ENCODE peak calls at places on chromosomes 3 and 15, in six cellular contexts. One of them, this sample, is unnamed.

GRCh38 chr3:187465503-187465902 is 97.3 kb downstream of the RTP4 start:
- ATAC-seq in GM23338: peak; percentile 98
- ATAC-seq in HCT116: no peak
- ATAC-seq in upper lobe of left lung: no peak
- ATAC-seq in K562: no peak
- ATAC-seq in Panc1: no peak
- ATAC-seq in this sample: no peak

GRCh38 chr3:30332196-30333021 is 274.0 kb upstream of the TGFBR2 start:
- ATAC-seq in GM23338: no peak
- ATAC-seq in HCT116: peak; percentile 70
- ATAC-seq in upper lobe of left lung: peak; percentile 36
- ATAC-seq in K562: no peak
- ATAC-seq in Panc1: peak; percentile 89
- ATAC-seq in this sample: no peak

GRCh38 chr15:32105258-32106248 is 75.2 kb downstream of the CHRNA7 start:
- ATAC-seq in GM23338: no peak
- ATAC-seq in HCT116: no peak
- ATAC-seq in upper lobe of left lung: no peak
- ATAC-seq in K562: no peak
- ATAC-seq in Panc1: no peak
- ATAC-seq in this sample: no peak

GRCh38 chr3:119401069-119401468 is 62.3 kb downstream of the TMEM39A start:
- ATAC-seq in GM23338: no peak
- ATAC-seq in HCT116: no peak
- ATAC-seq in upper lobe of left lung: no peak
- ATAC-seq in K562: no peak
- ATAC-seq in Panc1: no peak
- ATAC-seq in this sample: no peak

GRCh38 chr3:50644556-50644955 is 27.6 kb downstream of the MAPKAPK3 start:
- ATAC-seq in GM23338: no peak
- ATAC-seq in HCT116: no peak
- ATAC-seq in upper lobe of left lung: no peak
- ATAC-seq in K562: no peak
- ATAC-seq in Panc1: no peak
- ATAC-seq in this sample: no peak

GRCh38 chr3:169634618-169635236 is 28.8 kb downstream of the MECOM start:
- ATAC-seq in GM23338: no peak
- ATAC-seq in HCT116: no peak
- ATAC-seq in upper lobe of left lung: peak; percentile 41
- ATAC-seq in K562: peak; percentile 60
- ATAC-seq in Panc1: no peak
- ATAC-seq in this sample: no peak

GRCh38 chr3:105837143-105837740 is 31.6 kb downstream of the CBLB start:
- ATAC-seq in GM23338: no peak
- ATAC-seq in HCT116: no peak
- ATAC-seq in upper lobe of left lung: peak; percentile 13
- ATAC-seq in K562: no peak
- ATAC-seq in Panc1: no peak
- ATAC-seq in this sample: no peak

GRCh38 chr3:112497897-112498548 is 1.2 kb downstream of the BTLA start:
- ATAC-seq in GM23338: no peak
- ATAC-seq in HCT116: no peak
- ATAC-seq in upper lobe of left lung: no peak
- ATAC-seq in K562: no peak
- ATAC-seq in Panc1: no peak
- ATAC-seq in this sample: no peak

GRCh38 chr3:95613993-95614392 is 1200.4 kb upstream of the EPHA6 start:
- ATAC-seq in GM23338: no peak
- ATAC-seq in HCT116: no peak
- ATAC-seq in upper lobe of left lung: no peak
- ATAC-seq in K562: no peak
- ATAC-seq in Panc1: no peak
- ATAC-seq in this sample: no peak

GRCh38 chr3:128174645-128175590 is 21.6 kb downstream of the EEFSEC start:
- ATAC-seq in GM23338: peak; percentile 11
- ATAC-seq in HCT116: no peak
- ATAC-seq in upper lobe of left lung: no peak
- ATAC-seq in K562: no peak
- ATAC-seq in Panc1: no peak
- ATAC-seq in this sample: no peak

GRCh38 chr3:129369711-129370110 is 58.7 kb downstream of the EFCAB12 start:
- ATAC-seq in GM23338: no peak
- ATAC-seq in HCT116: no peak
- ATAC-seq in upper lobe of left lung: no peak
- ATAC-seq in K562: no peak
- ATAC-seq in Panc1: no peak
- ATAC-seq in this sample: peak; percentile 16

GRCh38 chr3:22886394-22886793 is 316.7 kb upstream of the UBE2E2 start:
- ATAC-seq in GM23338: no peak
- ATAC-seq in HCT116: no peak
- ATAC-seq in upper lobe of left lung: no peak
- ATAC-seq in K562: no peak
- ATAC-seq in Panc1: no peak
- ATAC-seq in this sample: peak; percentile 51

GRCh38 chr3:100777271-100777670 is 68.0 kb downstream of the TFG start:
- ATAC-seq in GM23338: no peak
- ATAC-seq in HCT116: no peak
- ATAC-seq in upper lobe of left lung: no peak
- ATAC-seq in K562: no peak
- ATAC-seq in Panc1: no peak
- ATAC-seq in this sample: no peak

GRCh38 chr3:4996771-4997291 is 17.6 kb downstream of the BHLHE40 start:
- ATAC-seq in GM23338: peak; percentile 67
- ATAC-seq in HCT116: no peak
- ATAC-seq in upper lobe of left lung: no peak
- ATAC-seq in K562: peak; percentile 73
- ATAC-seq in Panc1: peak; percentile 25
- ATAC-seq in this sample: no peak

GRCh38 chr3:66406186-66406585 is 94.6 kb downstream of the LRIG1 start:
- ATAC-seq in GM23338: no peak
- ATAC-seq in HCT116: no peak
- ATAC-seq in upper lobe of left lung: no peak
- ATAC-seq in K562: no peak
- ATAC-seq in Panc1: no peak
- ATAC-seq in this sample: peak; percentile 76

GRCh38 chr15:68384451-68385239 is 47.3 kb downstream of the ITGA11 start:
- ATAC-seq in GM23338: no peak
- ATAC-seq in HCT116: no peak
- ATAC-seq in upper lobe of left lung: peak; percentile 85
- ATAC-seq in K562: no peak
- ATAC-seq in Panc1: peak; percentile 77
- ATAC-seq in this sample: peak; percentile 64

GRCh38 chr3:184846500-184846899 is 34.5 kb downstream of the VPS8 start:
- ATAC-seq in GM23338: no peak
- ATAC-seq in HCT116: no peak
- ATAC-seq in upper lobe of left lung: no peak
- ATAC-seq in K562: no peak
- ATAC-seq in Panc1: no peak
- ATAC-seq in this sample: no peak

GRCh38 chr3:102106421-102107097 is 257.2 kb downstream of the NFKBIZ start:
- ATAC-seq in GM23338: no peak
- ATAC-seq in HCT116: no peak
- ATAC-seq in upper lobe of left lung: no peak
- ATAC-seq in K562: no peak
- ATAC-seq in Panc1: no peak
- ATAC-seq in this sample: no peak

GRCh38 chr3:61616586-61616985 is 55.2 kb downstream of the PTPRG start:
- ATAC-seq in GM23338: no peak
- ATAC-seq in HCT116: no peak
- ATAC-seq in upper lobe of left lung: no peak
- ATAC-seq in K562: no peak
- ATAC-seq in Panc1: no peak
- ATAC-seq in this sample: no peak

GRCh38 chr15:80584973-80585372 is 110.1 kb upstream of the ABHD17C start:
- ATAC-seq in GM23338: no peak
- ATAC-seq in HCT116: no peak
- ATAC-seq in upper lobe of left lung: no peak
- ATAC-seq in K562: no peak
- ATAC-seq in Panc1: no peak
- ATAC-seq in this sample: no peak

GRCh38 chr3:128780438-128780837 is 54.5 kb downstream of the RAB7A start:
- ATAC-seq in GM23338: no peak
- ATAC-seq in HCT116: no peak
- ATAC-seq in upper lobe of left lung: peak; percentile 5
- ATAC-seq in K562: no peak
- ATAC-seq in Panc1: no peak
- ATAC-seq in this sample: no peak

GRCh38 chr15:22845289-22845900 is 6.9 kb downstream of the NIPA2 start:
- ATAC-seq in GM23338: peak; percentile 99
- ATAC-seq in HCT116: no peak
- ATAC-seq in upper lobe of left lung: no peak
- ATAC-seq in K562: peak; percentile 77
- ATAC-seq in Panc1: no peak
- ATAC-seq in this sample: no peak

GRCh38 chr3:23254287-23254686 is 51.2 kb downstream of the UBE2E2 start:
- ATAC-seq in GM23338: no peak
- ATAC-seq in HCT116: no peak
- ATAC-seq in upper lobe of left lung: no peak
- ATAC-seq in K562: no peak
- ATAC-seq in Panc1: no peak
- ATAC-seq in this sample: no peak

GRCh38 chr15:81313686-81314085 is 10.3 kb downstream of the STARD5 start:
- ATAC-seq in GM23338: no peak
- ATAC-seq in HCT116: no peak
- ATAC-seq in upper lobe of left lung: no peak
- ATAC-seq in K562: no peak
- ATAC-seq in Panc1: no peak
- ATAC-seq in this sample: no peak

GRCh38 chr3:158562674-158563073 is 8.3 kb upstream of the MLF1 start:
- ATAC-seq in GM23338: no peak
- ATAC-seq in HCT116: no peak
- ATAC-seq in upper lobe of left lung: no peak
- ATAC-seq in K562: no peak
- ATAC-seq in Panc1: no peak
- ATAC-seq in this sample: no peak

GRCh38 chr15:88621789-88622604 is 857 bp downstream of the AEN start:
- ATAC-seq in GM23338: no peak
- ATAC-seq in HCT116: no peak
- ATAC-seq in upper lobe of left lung: peak; percentile 55
- ATAC-seq in K562: peak; percentile 66
- ATAC-seq in Panc1: no peak
- ATAC-seq in this sample: no peak

GRCh38 chr3:72134989-72135451 is 350.1 kb upstream of the PROK2 start:
- ATAC-seq in GM23338: peak; percentile 30
- ATAC-seq in HCT116: no peak
- ATAC-seq in upper lobe of left lung: no peak
- ATAC-seq in K562: no peak
- ATAC-seq in Panc1: no peak
- ATAC-seq in this sample: no peak

GRCh38 chr3:124966557-124967480 is 32.3 kb upstream of the MUC13 start:
- ATAC-seq in GM23338: no peak
- ATAC-seq in HCT116: no peak
- ATAC-seq in upper lobe of left lung: peak; percentile 25
- ATAC-seq in K562: no peak
- ATAC-seq in Panc1: no peak
- ATAC-seq in this sample: peak; percentile 23

GRCh38 chr3:134527538-134528186 is 41.8 kb downstream of the CEP63 start:
- ATAC-seq in GM23338: no peak
- ATAC-seq in HCT116: peak; percentile 22
- ATAC-seq in upper lobe of left lung: no peak
- ATAC-seq in K562: no peak
- ATAC-seq in Panc1: peak; percentile 34
- ATAC-seq in this sample: no peak

GRCh38 chr15:77069521-77070121 is 1.3 kb downstream of the TSPAN3 start:
- ATAC-seq in GM23338: no peak
- ATAC-seq in HCT116: no peak
- ATAC-seq in upper lobe of left lung: peak; percentile 5
- ATAC-seq in K562: no peak
- ATAC-seq in Panc1: no peak
- ATAC-seq in this sample: no peak

GRCh38 chr3:28326458-28326926 is 22.0 kb upstream of the ZCWPW2 start:
- ATAC-seq in GM23338: no peak
- ATAC-seq in HCT116: no peak
- ATAC-seq in upper lobe of left lung: peak; percentile 32
- ATAC-seq in K562: no peak
- ATAC-seq in Panc1: no peak
- ATAC-seq in this sample: no peak

GRCh38 chr15:71083349-71083748 is 31.9 kb upstream of the THSD4 start:
- ATAC-seq in GM23338: no peak
- ATAC-seq in HCT116: no peak
- ATAC-seq in upper lobe of left lung: peak; percentile 55
- ATAC-seq in K562: no peak
- ATAC-seq in Panc1: no peak
- ATAC-seq in this sample: no peak

GRCh38 chr3:146589899-146590508 is 15.1 kb downstream of the PLSCR5 start:
- ATAC-seq in GM23338: no peak
- ATAC-seq in HCT116: no peak
- ATAC-seq in upper lobe of left lung: peak; percentile 61
- ATAC-seq in K562: peak; percentile 51
- ATAC-seq in Panc1: peak; percentile 70
- ATAC-seq in this sample: no peak

GRCh38 chr15:49423021-49423420 is at the start of gene FGF7:
- ATAC-seq in GM23338: peak; percentile 35
- ATAC-seq in HCT116: no peak
- ATAC-seq in upper lobe of left lung: peak; percentile 80
- ATAC-seq in K562: peak; percentile 47
- ATAC-seq in Panc1: no peak
- ATAC-seq in this sample: peak; percentile 72
- TF ChIP-seq POLR2AphosphoS5 in GM23338: no peak
- TF ChIP-seq POLR2AphosphoS5 in HCT116: no peak
- TF ChIP-seq POLR2AphosphoS5 in upper lobe of left lung: no peak
- TF ChIP-seq POLR2AphosphoS5 in K562: no peak
- TF ChIP-seq POLR2AphosphoS5 in Panc1: no peak
- TF ChIP-seq POLR2AphosphoS5 in this sample: peak; percentile 46

GRCh38 chr3:126956866-126957650 is 25.9 kb upstream of the PLXNA1 start:
- ATAC-seq in GM23338: peak; percentile 55
- ATAC-seq in HCT116: no peak
- ATAC-seq in upper lobe of left lung: no peak
- ATAC-seq in K562: no peak
- ATAC-seq in Panc1: no peak
- ATAC-seq in this sample: no peak
- TF ChIP-seq POLR2AphosphoS5 in GM23338: no peak
- TF ChIP-seq POLR2AphosphoS5 in HCT116: no peak
- TF ChIP-seq POLR2AphosphoS5 in upper lobe of left lung: no peak
- TF ChIP-seq POLR2AphosphoS5 in K562: no peak
- TF ChIP-seq POLR2AphosphoS5 in Panc1: no peak
- TF ChIP-seq POLR2AphosphoS5 in this sample: no peak

GRCh38 chr3:79664444-79664843 is 103.4 kb downstream of the ROBO1 start:
- ATAC-seq in GM23338: no peak
- ATAC-seq in HCT116: no peak
- ATAC-seq in upper lobe of left lung: no peak
- ATAC-seq in K562: no peak
- ATAC-seq in Panc1: no peak
- ATAC-seq in this sample: no peak
- TF ChIP-seq POLR2AphosphoS5 in GM23338: no peak
- TF ChIP-seq POLR2AphosphoS5 in HCT116: no peak
- TF ChIP-seq POLR2AphosphoS5 in upper lobe of left lung: no peak
- TF ChIP-seq POLR2AphosphoS5 in K562: no peak
- TF ChIP-seq POLR2AphosphoS5 in Panc1: no peak
- TF ChIP-seq POLR2AphosphoS5 in this sample: no peak

DNA sequence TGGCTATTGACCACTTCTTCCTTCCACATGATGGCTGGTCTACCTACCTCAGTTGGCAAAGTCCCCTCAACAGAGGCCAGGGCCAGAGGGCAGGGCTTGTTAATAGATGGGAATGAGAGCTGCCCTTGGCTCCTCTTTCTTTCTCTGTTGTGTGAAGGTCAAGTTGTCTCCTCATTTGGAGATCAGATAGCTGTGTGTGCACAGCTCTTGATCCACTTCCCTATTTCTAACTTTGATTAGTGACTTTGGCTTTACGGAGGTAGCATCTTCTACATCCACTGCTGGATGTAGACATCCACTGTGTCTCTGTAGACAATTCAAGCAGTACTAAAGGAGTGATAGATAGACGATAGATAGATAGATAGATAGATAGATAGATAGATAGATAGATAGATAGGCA is 270.8 kb upstream of the LRRFIP2 start:
- ATAC-seq in GM23338: no peak
- ATAC-seq in HCT116: no peak
- ATAC-seq in upper lobe of left lung: no peak
- ATAC-seq in K562: no peak
- ATAC-seq in Panc1: no peak
- ATAC-seq in this sample: no peak
- TF ChIP-seq POLR2AphosphoS5 in GM23338: no peak
- TF ChIP-seq POLR2AphosphoS5 in HCT116: no peak
- TF ChIP-seq POLR2AphosphoS5 in upper lobe of left lung: no peak
- TF ChIP-seq POLR2AphosphoS5 in K562: no peak
- TF ChIP-seq POLR2AphosphoS5 in Panc1: no peak
- TF ChIP-seq POLR2AphosphoS5 in this sample: no peak